ENCODE peak calls at places on chromosomes 3 and 15, in nine cellular contexts. F, U, D, Z, W, E, B, X and G are unnamed samples. For H3K36me3 and H3K27me3, the result is how much of the 10 kb centered on the place peaks cover.

GRCh38 chr15:44584162-44584749 is 47.3 kb downstream of the EIF3J start:
- DNase-seq in F (no peak), U (no peak), D (peak), Z (no peak), W (peak), E (peak), B (peak), X (peak), G (peak)

GRCh38 chr3:115989927-115990326 is 366.6 kb downstream of the GAP43 start:
- DNase-seq in F (no peak), U (no peak), D (no peak), Z (no peak), W (no peak), E (no peak), B (no peak), X (no peak), G (no peak)

GRCh38 chr15:29712149-29712885 is 110.0 kb downstream of the TJP1 start:
- DNase-seq in F (no peak), U (no peak), D (no peak), Z (no peak), W (no peak), E (no peak), B (no peak), X (no peak), G (no peak)

GRCh38 chr3:139534444-139534812 is 5.1 kb downstream of the RBP1 start:
- DNase-seq in F (peak), U (peak), D (no peak), Z (no peak), W (peak), E (no peak), B (peak), X (peak), G (no peak)

GRCh38 chr3:13873818-13874217 is 6.1 kb downstream of the WNT7A start:
- DNase-seq in F (no peak), U (no peak), D (no peak), Z (no peak), W (no peak), E (no peak), B (no peak), X (no peak), G (no peak)

GRCh38 chr3:166071831-166072230 is 234.6 kb upstream of the BCHE start:
- DNase-seq in F (no peak), U (no peak), D (no peak), Z (no peak), W (no peak), E (no peak), B (no peak), X (no peak), G (no peak)

GRCh38 chr15:96336643-96337353 is 6.3 kb downstream of the NR2F2 start:
- DNase-seq in F (peak), U (peak), D (peak), Z (no peak), W (no peak), E (no peak), B (no peak), X (peak), G (no peak)

GRCh38 chr15:96367436-96368200 is 37.1 kb downstream of the NR2F2 start:
- DNase-seq in F (no peak), U (no peak), D (peak), Z (no peak), W (no peak), E (no peak), B (no peak), X (no peak), G (no peak)

GRCh38 chr3:142888099-142888483 is 792 bp downstream of the PCOLCE2 start:
- DNase-seq in F (no peak), U (peak), D (peak), Z (no peak), W (no peak), E (no peak), B (peak), X (peak), G (peak)

GRCh38 chr3:67791620-67792019 is 137.2 kb upstream of the SUCLG2 start:
- DNase-seq in F (no peak), U (no peak), D (no peak), Z (no peak), W (no peak), E (no peak), B (no peak), X (peak), G (no peak)

GRCh38 chr3:48633743-48634142 is 1.5 kb downstream of the SLC26A6 start:
- DNase-seq in F (no peak), U (no peak), D (no peak), Z (no peak), W (no peak), E (no peak), B (no peak), X (no peak), G (no peak)

GRCh38 chr3:136750922-136751258 is 1.3 kb downstream of the STAG1 start:
- DNase-seq in F (no peak), U (no peak), D (no peak), Z (no peak), W (no peak), E (no peak), B (no peak), X (peak), G (no peak)

GRCh38 chr3:151969026-151969658 is 95.7 kb downstream of the SUCNR1 start:
- DNase-seq in F (no peak), U (no peak), D (no peak), Z (no peak), W (no peak), E (no peak), B (no peak), X (no peak), G (no peak)

GRCh38 chr15:38690737-38691332 is 126.2 kb upstream of the RASGRP1 start:
- DNase-seq in F (peak), U (peak), D (peak), Z (peak), W (peak), E (peak), B (peak), X (peak), G (peak)

GRCh38 chr15:72198410-72199270 is 1.1 kb upstream of the GRAMD2A start:
- DNase-seq in F (no peak), U (no peak), D (no peak), Z (no peak), W (no peak), E (no peak), B (no peak), X (no peak), G (no peak)
- H3K36me3 ChIP-seq in F (under half), U (half or more), D (under half), Z (under half), W (under half), E (half or more), B (half or more), X (half or more), G (half or more)

DNA sequence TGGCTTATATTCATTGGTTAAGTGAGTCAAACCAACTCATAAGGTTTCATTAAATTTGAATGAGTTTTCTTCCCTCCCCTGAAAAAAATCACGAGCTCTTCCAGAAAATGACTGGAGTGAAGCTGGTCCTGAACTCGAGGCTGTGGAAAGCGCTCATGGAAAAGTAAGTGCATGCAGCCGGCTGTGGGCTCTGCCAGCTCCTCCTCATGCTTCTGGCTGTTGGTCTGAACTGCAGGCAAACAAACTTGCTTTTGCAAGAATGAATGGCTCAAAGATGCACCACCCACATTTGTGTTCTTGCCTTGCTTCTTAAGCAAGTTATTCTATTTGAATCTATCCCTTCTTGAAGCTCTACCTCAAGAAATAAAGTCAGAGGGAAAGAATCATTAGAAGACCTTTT is 6.2 kb downstream of the ETV5 start:
- DNase-seq in F (no peak), U (no peak), D (no peak), Z (peak), W (no peak), E (no peak), B (peak), X (no peak), G (no peak)
- H3K27me3 ChIP-seq in F (under half), U (under half), D (under half), Z (under half), W (under half), E (under half), B (under half), X (under half), G (under half)

GRCh38 chr3:124799676-124800075 is 69.4 kb downstream of the UMPS start:
- DNase-seq in F (no peak), U (no peak), D (no peak), Z (no peak), W (no peak), E (no peak), B (no peak), X (no peak), G (no peak)
- H3K36me3 ChIP-seq in F (under half), U (under half), D (under half), Z (under half), W (under half), E (under half), B (under half), X (under half), G (under half)

GRCh38 chr15:40436116-40436891 is 4.4 kb upstream of the BAHD1 start:
- DNase-seq in F (peak), U (no peak), D (no peak), Z (no peak), W (peak), E (no peak), B (no peak), X (no peak), G (no peak)
- H3K27me3 ChIP-seq in F (under half), U (under half), D (half or more), Z (under half), W (under half), E (under half), B (under half), X (under half), G (under half)

DNA sequence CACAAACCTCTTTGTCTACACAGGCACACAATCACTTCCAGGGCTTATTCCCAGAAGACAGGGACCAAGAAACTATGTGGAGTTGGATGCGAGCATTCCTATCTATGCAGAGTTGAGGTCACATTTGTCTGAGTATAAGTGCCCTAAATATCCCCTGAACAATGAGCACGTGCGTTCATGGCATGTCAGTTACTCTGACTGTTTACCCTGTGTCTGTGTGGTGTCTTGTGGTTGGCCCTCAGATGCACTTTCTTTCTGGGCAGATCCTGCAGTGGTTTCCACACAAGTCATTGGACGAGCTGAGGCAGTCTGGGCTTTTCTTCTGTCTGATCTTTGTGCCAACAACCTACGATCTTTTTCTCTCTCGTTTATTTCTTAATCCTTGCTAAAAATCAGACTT is 134.5 kb downstream of the FBN1 start:
- DNase-seq in F (no peak), U (peak), D (no peak), Z (no peak), W (no peak), E (peak), B (no peak), X (no peak), G (no peak)
- H3K36me3 ChIP-seq in F (under half), U (under half), D (under half), Z (under half), W (under half), E (half or more), B (half or more), X (under half), G (half or more)

GRCh38 chr3:129001817-129002572 is 891 bp downstream of the EFCC1 start:
- DNase-seq in F (no peak), U (no peak), D (peak), Z (no peak), W (no peak), E (no peak), B (peak), X (no peak), G (no peak)

GRCh38 chr3:129005526-129006303 is 4.6 kb downstream of the EFCC1 start:
- DNase-seq in F (peak), U (no peak), D (peak), Z (no peak), W (peak), E (no peak), B (peak), X (no peak), G (no peak)

GRCh38 chr3:129004639-129005295 is 3.7 kb downstream of the EFCC1 start:
- DNase-seq in F (no peak), U (no peak), D (peak), Z (no peak), W (no peak), E (no peak), B (no peak), X (no peak), G (no peak)

GRCh38 chr3:129002573-129003569 is 1.8 kb downstream of the EFCC1 start:
- DNase-seq in F (no peak), U (no peak), D (no peak), Z (no peak), W (no peak), E (no peak), B (no peak), X (no peak), G (no peak)

DNA sequence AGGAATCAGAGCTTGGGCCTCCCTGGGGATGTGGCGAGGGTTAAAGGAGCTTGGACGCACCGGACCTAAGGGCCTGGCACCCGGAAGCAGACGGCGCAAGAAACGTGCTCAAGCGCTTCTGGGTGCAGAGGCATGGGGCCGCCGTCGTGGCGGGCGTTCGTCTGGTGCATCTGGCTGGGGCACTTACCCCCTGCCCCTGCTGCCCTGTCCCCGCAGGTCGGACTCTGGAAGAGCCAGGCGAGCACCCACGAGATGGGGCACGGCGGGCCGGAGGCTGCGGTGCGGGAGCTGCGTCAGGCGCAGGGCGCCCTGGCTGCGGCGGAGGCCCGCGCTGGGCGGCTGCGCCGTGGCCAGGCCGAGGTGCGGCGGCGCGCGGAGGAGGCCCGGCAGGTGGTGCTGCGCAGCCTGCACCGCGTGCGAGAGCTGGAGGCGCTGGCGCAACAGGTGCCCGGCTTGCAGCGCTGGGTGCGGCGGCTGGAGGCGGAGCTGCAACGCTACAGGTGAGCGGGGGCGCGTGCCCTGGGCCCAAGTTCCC is 2.5 kb downstream of the EFCC1 start:
- DNase-seq in F (no peak), U (no peak), D (no peak), Z (no peak), W (peak), E (no peak), B (no peak), X (peak), G (no peak)
- H3K27me3 ChIP-seq in F (under half), U (under half), D (under half), Z (under half), W (under half), E (under half), B (under half), X (under half), G (under half)

GRCh38 chr3:182904164-182904563 is 76.2 kb downstream of the DCUN1D1 start:
- DNase-seq in F (no peak), U (no peak), D (no peak), Z (no peak), W (no peak), E (no peak), B (no peak), X (no peak), G (no peak)
- H3K36me3 ChIP-seq in F (under half), U (half or more), D (under half), Z (under half), W (under half), E (under half), B (under half), X (under half), G (half or more)

GRCh38 chr15:80789296-80789695 is 10.1 kb downstream of the CEMIP start:
- DNase-seq in F (no peak), U (no peak), D (no peak), Z (no peak), W (no peak), E (no peak), B (no peak), X (no peak), G (no peak)
- H3K27me3 ChIP-seq in F (under half), U (under half), D (under half), Z (under half), W (under half), E (under half), B (under half), X (under half), G (under half)

DNA sequence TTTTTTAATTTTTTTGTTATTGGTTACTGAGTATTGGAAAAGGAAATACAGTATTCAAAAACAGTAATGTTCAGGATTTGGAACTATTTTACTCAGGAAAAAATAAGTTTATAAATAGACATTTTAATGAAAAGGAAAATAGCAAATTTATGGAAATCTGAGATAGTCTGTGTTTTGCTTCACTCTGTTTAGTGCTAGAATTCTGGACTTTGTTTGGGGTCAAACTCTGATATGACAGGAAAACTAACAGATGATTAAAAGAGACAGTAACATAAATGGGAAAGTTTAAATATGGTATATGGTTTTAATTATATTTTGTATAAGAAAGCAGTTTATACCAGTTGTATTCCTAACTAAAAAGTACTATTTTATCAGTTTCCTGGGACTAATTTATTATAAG is 17.4 kb downstream of the SETD5 start:
- DNase-seq in F (no peak), U (no peak), D (no peak), Z (no peak), W (no peak), E (no peak), B (no peak), X (no peak), G (no peak)
- H3K36me3 ChIP-seq in F (under half), U (under half), D (under half), Z (under half), W (under half), E (under half), B (under half), X (under half), G (under half)